ENCODE peak calls at places on chromosomes 1 and 21, in four cellular contexts. D is fibroblast of lung, N is colonic mucosa, T is WTC11. F is an unnamed sample.

GRCh38 chr1:156625436-156626078 is 6.3 kb downstream of the HAPLN2 start:
- DNase-seq in D (peak; percentile 46), N (peak; percentile 64), T (peak; percentile 66), F (peak; percentile 75)

GRCh38 chr1:210821615-210822014 is 312.3 kb downstream of the KCNH1 start:
- DNase-seq in D (no peak), N (no peak), T (no peak), F (no peak)

GRCh38 chr1:213968391-213968790 is 19.4 kb upstream of the PROX1 start:
- DNase-seq in D (no peak), N (no peak), T (no peak), F (no peak)

GRCh38 chr1:105874621-105875020 is 1181.9 kb upstream of the PRMT6 start:
- DNase-seq in D (no peak), N (no peak), T (no peak), F (peak; percentile 2)

GRCh38 chr1:97904528-97904927 is 16.3 kb downstream of the DPYD start:
- DNase-seq in D (peak; percentile 87), N (no peak), T (no peak), F (no peak)

GRCh38 chr1:21175670-21176581 is 771 bp downstream of the EIF4G3 start:
- DNase-seq in D (no peak), N (peak; percentile 50), T (peak; percentile 35), F (peak; percentile 65)

GRCh38 chr1:193185861-193186714 is at the start of gene B3GALT2:
- DNase-seq in D (peak; percentile 65), N (peak; percentile 65), T (no peak), F (no peak)

GRCh38 chr1:8533124-8533523 is 215.2 kb downstream of the SLC45A1 start:
- DNase-seq in D (no peak), N (no peak), T (no peak), F (peak; percentile 47)

GRCh38 chr1:99467645-99468044 is 178.3 kb upstream of the PALMD start:
- DNase-seq in D (no peak), N (no peak), T (no peak), F (no peak)

GRCh38 chr21:41859297-41859980 is 19.7 kb downstream of the PRDM15 start:
- DNase-seq in D (no peak), N (no peak), T (no peak), F (no peak)

GRCh38 chr21:46368533-46369285 is 44.8 kb downstream of the PCNT start:
- DNase-seq in D (no peak), N (no peak), T (no peak), F (peak; percentile 91)

GRCh38 chr21:32021319-32022027 is 148.7 kb downstream of the HUNK start:
- DNase-seq in D (no peak), N (peak; percentile 41), T (no peak), F (no peak)

GRCh38 chr1:183097438-183098051 is 74.3 kb downstream of the LAMC1 start:
- DNase-seq in D (peak; percentile 92), N (no peak), T (no peak), F (no peak)

DNA sequence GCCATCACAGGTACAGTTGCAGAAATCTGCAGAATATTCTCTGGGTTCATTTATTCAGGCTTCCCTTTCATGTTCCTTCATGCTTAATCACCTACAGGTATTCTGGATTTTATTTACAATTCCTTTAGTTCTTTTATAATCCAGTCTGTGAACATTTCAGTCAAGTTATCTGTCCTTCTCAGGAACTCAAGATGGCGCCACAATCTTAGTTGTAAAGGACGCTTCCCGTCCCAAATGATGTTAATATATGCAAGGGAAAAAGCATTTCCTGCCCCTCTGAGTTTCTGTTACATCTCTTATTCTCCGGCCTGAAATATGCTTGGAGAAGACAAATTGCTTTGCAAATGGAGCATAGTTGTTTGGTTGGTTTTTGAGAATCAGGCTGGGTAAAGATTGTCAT is 19.3 kb downstream of the F3 start:
- DNase-seq in D (peak; percentile 80), N (peak; percentile 36), T (no peak), F (no peak)
- TF ChIP-seq CTCF in D (peak; percentile 60), N (peak; percentile 25), T (no peak), F (no peak)

DNA sequence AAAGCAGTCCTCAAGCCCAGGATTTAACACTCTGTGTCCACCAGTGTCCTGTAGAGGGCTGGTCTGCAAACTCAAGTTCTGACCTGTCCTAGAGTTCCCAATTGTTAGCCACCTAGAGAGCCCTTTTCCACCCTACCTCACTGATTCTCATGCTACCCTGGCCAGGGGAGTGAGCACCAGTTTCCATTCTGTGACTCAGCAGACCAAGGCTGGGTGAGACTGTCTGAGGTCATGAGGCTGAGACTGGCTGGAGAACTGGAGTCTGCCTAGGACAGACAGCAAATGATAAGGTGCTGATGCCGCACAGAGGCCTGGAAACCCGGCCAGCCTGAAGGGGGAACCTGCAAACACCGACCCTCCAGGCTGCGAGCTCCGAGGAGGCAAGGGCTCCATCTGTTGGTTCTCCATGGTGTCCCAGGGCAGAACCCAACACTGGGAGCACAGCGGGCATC is 13.7 kb downstream of the GLIS1 start:
- DNase-seq in D (peak; percentile 15), N (no peak), T (peak; percentile 80), F (no peak)
- TF ChIP-seq CTCF in D (no peak), N (no peak), T (no peak), F (no peak)

GRCh38 chr1:205172729-205173366 is 38.7 kb downstream of the DSTYK start:
- DNase-seq in D (peak; percentile 96), N (no peak), T (no peak), F (no peak)
- TF ChIP-seq CTCF in D (no peak), N (no peak), T (no peak), F (no peak)

DNA sequence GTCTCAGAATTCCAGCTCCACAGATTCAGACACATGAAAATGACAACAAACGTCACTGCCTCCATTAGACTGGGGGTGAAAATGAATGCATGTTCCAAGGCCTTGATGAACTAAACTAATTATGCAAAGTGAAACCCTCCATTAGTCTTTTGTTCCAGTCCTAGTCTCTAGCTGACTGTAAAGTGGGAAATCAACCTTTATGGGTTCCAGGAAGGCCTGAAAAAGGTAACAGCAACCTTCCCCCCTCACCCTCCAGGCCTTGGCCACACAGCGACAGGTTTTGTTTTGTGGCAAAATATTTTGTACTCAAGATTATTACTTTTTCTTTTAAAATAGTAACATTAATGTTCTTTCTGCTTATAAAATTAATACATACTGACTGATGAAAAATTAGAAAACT is 60.7 kb downstream of the CD2 start:
- DNase-seq in D (no peak), N (no peak), T (no peak), F (no peak)
- TF ChIP-seq CTCF in D (no peak), N (no peak), T (no peak), F (no peak)

DNA sequence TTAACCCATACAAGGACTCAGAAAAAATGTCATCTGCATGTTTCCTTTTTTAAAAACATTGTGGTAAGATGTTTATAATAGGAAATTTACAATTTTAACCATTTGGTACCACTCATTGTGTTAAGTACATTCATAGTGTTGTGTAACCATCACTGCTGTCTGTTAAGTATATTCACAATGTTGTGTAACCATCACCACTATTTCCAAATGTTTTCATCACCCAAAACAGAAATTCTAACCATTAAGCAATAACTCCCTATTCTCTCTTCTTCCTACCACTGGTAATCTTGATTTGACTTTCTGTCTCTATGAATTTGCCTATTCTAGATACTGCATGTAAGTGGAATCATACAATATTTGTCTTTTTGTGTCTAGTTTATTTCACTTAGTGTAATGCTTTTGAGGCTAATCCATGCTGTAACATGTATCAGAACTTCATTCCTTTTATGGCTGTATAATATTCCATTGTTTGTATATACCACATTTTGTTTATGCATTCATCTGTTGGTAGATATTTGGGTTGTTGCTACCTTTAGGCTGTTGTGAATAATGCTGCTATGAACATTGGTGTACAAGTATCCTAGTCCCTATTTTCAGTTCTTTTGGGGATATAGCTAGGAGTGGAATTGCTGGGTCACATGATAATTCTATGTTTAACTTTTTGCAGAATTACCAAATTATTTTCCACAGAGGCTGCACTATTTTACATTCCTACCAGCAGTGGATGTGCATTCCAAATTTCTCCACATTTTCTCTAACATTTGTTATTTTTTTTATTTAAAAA is 14.1 kb downstream of the HIPK1 start:
- DNase-seq in D (peak; percentile 77), N (no peak), T (no peak), F (no peak)
- TF ChIP-seq CTCF in D (no peak), N (no peak), T (no peak), F (no peak)